ENCODE peak calls at places on chromosome 1, in seven cellular contexts. B, S, K, H, A, C and M are unnamed samples.

GRCh38 chr1:53583903-53584210 is 124.7 kb downstream of the DMRTB1 start:
- DNase-seq in B (no peak), S (no peak), K (peak), H (no peak), A (peak), C (no peak), M (no peak)

GRCh38 chr1:203366476-203366875 is 15.6 kb upstream of the FMOD start:
- DNase-seq in B (no peak), S (no peak), K (no peak), H (no peak), A (no peak), C (no peak), M (no peak)

GRCh38 chr1:115337633-115338456 is at the start of gene NGF:
- DNase-seq in B (no peak), S (peak), K (peak), H (no peak), A (peak), C (no peak), M (no peak)

GRCh38 chr1:111446967-111447892 is 1.8 kb downstream of the WDR77 start:
- DNase-seq in B (no peak), S (no peak), K (no peak), H (no peak), A (no peak), C (no peak), M (no peak)

GRCh38 chr1:183287191-183287675 is 101.2 kb downstream of the LAMC2 start:
- DNase-seq in B (no peak), S (peak), K (peak), H (no peak), A (no peak), C (no peak), M (no peak)

GRCh38 chr1:229563241-229563640 is 4.7 kb upstream of the ABCB10 start:
- DNase-seq in B (no peak), S (no peak), K (no peak), H (no peak), A (no peak), C (no peak), M (no peak)

GRCh38 chr1:222933273-222933672 is 118.4 kb downstream of the DISP1 start:
- DNase-seq in B (no peak), S (no peak), K (no peak), H (no peak), A (no peak), C (no peak), M (no peak)

GRCh38 chr1:230231739-230232075 is 164.7 kb downstream of the GALNT2 start:
- DNase-seq in B (peak), S (peak), K (no peak), H (peak), A (no peak), C (no peak), M (no peak)

GRCh38 chr1:206921772-206922265 is at the start of gene FCMR:
- DNase-seq in B (peak), S (no peak), K (no peak), H (no peak), A (no peak), C (no peak), M (no peak)

GRCh38 chr1:153929981-153930948 is 7.5 kb upstream of the GATAD2B start:
- DNase-seq in B (no peak), S (no peak), K (peak), H (no peak), A (no peak), C (no peak), M (no peak)

GRCh38 chr1:153928776-153929432 is 6.1 kb upstream of the GATAD2B start:
- DNase-seq in B (no peak), S (no peak), K (peak), H (no peak), A (no peak), C (no peak), M (no peak)

GRCh38 chr1:153926405-153926804 is 3.6 kb upstream of the GATAD2B start:
- DNase-seq in B (no peak), S (no peak), K (no peak), H (no peak), A (no peak), C (no peak), M (no peak)

GRCh38 chr1:153929433-153929825 is 6.7 kb upstream of the GATAD2B start:
- DNase-seq in B (no peak), S (no peak), K (no peak), H (no peak), A (no peak), C (no peak), M (no peak)

GRCh38 chr1:153928245-153928644 is 5.5 kb upstream of the GATAD2B start:
- DNase-seq in B (no peak), S (no peak), K (no peak), H (no peak), A (no peak), C (no peak), M (no peak)
- TF ChIP-seq POLR2A in B (no peak), S (no peak), K (no peak), H (no peak), A (no peak), C (no peak), M (no peak)

DNA sequence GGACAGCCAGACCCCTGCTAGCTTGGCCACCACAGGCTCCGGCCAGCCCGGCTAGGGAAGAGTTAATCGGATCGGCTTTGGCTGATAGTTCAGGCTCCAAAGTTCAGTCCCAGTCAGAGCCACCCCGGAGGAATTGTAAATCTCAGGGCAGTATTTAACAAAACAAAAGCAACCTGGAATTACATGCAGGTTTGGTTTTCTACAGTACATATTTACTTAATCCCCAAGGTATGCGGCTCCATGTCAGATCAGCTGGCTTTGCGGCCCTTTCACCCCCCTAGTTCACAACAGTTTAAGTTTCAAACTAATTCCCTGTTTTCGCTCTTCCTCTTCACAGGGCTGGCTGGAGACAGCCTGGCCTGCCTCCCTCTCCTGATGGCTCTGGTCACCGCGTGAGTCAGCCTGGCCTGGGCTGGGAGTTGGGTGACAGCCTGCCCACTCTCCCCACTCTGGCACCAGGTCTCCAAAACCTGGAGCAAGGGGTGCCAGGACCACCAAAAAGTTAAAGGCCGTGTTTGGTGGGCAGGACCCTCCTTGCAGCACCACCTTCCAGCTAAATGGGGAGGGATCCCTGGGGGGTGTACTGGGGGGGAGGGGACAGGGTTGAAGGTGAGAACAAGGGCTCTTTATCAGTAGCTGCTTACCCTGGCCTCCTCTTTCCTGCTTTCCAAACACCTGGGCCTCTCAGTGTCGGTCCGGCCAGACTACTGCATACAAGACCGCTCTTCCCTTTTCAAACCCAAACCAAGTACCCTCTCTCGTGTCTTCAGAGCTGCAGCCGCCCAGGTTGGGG is 1.9 kb downstream of the DHRS3 start:
- DNase-seq in B (peak), S (no peak), K (peak), H (peak), A (peak), C (no peak), M (peak)
- TF ChIP-seq POLR2A in B (no peak), S (no peak), K (no peak), H (no peak), A (no peak), C (no peak), M (no peak)

DNA sequence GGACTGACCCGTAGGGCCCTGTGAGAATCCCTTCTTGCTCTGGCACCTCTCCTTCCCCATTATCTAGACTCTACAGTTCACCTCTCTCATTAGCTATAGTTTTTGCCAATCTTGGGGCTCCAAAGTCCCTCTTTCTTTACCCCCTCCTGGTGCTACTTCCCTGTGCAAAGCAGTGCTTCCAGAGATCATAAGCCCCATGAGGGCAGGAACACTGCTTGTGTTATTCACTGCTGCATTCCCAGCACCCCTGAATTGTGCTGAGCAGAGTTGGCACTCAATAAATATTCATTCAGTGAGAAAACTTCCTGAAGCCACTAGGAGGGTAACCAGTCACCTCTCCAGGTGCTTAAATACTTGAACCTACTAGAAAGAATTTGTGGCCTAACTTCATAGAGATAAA is 2.1 kb upstream of the H3-3A start:
- DNase-seq in B (no peak), S (no peak), K (no peak), H (no peak), A (no peak), C (no peak), M (no peak)
- TF ChIP-seq POLR2A in B (no peak), S (no peak), K (no peak), H (no peak), A (no peak), C (no peak), M (no peak)

DNA sequence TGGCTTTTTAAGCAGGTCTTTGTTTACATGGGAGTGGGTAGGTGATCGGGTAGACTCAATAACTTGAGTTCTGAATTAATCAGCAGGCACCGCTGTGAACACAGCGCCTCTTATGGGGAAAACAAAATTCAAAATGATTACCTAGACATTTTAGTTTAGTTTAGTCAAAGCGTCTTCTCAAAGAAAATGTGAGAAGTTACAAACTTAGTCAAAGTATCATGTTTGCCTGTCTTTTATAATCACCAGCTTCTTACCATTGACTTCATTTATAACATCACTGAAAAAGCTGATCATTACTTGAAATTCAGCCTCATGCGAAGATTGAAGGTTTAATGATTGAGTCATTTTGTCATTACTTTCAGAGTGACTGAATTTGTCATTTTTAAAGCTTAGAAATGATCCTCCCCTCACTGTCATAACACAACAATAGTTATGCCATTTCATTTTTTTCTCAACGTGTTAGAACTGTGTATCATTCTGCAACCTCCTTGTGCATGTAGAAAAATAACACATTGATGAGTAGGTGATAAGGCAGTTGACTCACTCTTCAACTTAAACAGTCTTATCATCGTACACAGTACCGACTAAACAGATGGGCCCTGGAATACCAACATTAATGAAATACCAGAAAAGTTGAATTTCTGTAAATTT is 188.5 kb downstream of the NFIA start:
- DNase-seq in B (no peak), S (no peak), K (no peak), H (no peak), A (no peak), C (no peak), M (peak)
- TF ChIP-seq POLR2A in B (no peak), S (no peak), K (no peak), H (no peak), A (no peak), C (no peak), M (no peak)